ENCODE peak calls at places on chromosomes 2 and 18, in nine cellular contexts. U, G, H, L, F, X, J, Q and S are unnamed samples.
A peak's percentile ranks its signal among the peaks of the same experiment; 100 is the strongest.

GRCh38 chr2:165635532-165635931 is 158.5 kb downstream of the GALNT3 start:
- DNase-seq in U (no peak), J (no peak), Q (no peak), H (no peak), L (no peak), G (no peak), F (no peak), X (no peak), S (no peak)

GRCh38 chr2:136131961-136132839 is 14.3 kb upstream of the CXCR4 start:
- DNase-seq in H (peak; percentile 93), U (no peak), G (no peak), L (no peak), J (no peak), X (no peak), F (no peak), Q (no peak), S (no peak)

GRCh38 chr2:190859347-190860297 is 21.0 kb upstream of the GLS start:
- DNase-seq in J (peak; percentile 89), H (no peak), U (peak; percentile 67), L (no peak), F (no peak), X (no peak), Q (no peak), G (no peak), S (no peak)

GRCh38 chr18:48723837-48724236 is 185.0 kb downstream of the CTIF start:
- DNase-seq in X (no peak), H (no peak), G (no peak), U (no peak), F (no peak), L (no peak), Q (no peak), J (no peak), S (no peak)

GRCh38 chr18:42053188-42053781 is 98.3 kb downstream of the PIK3C3 start:
- DNase-seq in G (peak; percentile 70), X (peak; percentile 9), H (peak; percentile 45), F (peak; percentile 68), Q (no peak), U (peak; percentile 74), L (peak; percentile 72), J (peak; percentile 60), S (peak; percentile 14)

GRCh38 chr2:63071664-63072063 is 21.0 kb downstream of the OTX1 start:
- DNase-seq in Q (no peak), G (no peak), U (no peak), X (no peak), F (no peak), J (no peak), H (no peak), L (no peak), S (no peak)

GRCh38 chr2:224111576-224111975 is 72.5 kb upstream of the SERPINE2 start:
- DNase-seq in Q (no peak), X (no peak), G (no peak), L (peak; percentile 75), J (peak; percentile 39), F (no peak), U (peak; percentile 80), H (no peak), S (peak; percentile 31)

GRCh38 chr2:35428548-35428947 is 927.0 kb upstream of the CRIM1 start:
- DNase-seq in F (peak; percentile 60), H (no peak), U (peak; percentile 20), G (peak; percentile 68), J (no peak), X (peak; percentile 43), Q (no peak), L (peak; percentile 3), S (no peak)

GRCh38 chr2:127516031-127516430 is 10.3 kb downstream of the IWS1 start:
- DNase-seq in L (peak; percentile 98), U (peak; percentile 99), G (no peak), J (peak; percentile 98), Q (no peak), X (no peak), H (no peak), F (no peak), S (no peak)

GRCh38 chr2:171227066-171227782 is 66.5 kb upstream of the TLK1 start:
- DNase-seq in G (no peak), X (no peak), L (peak; percentile 44), J (peak; percentile 9), Q (no peak), H (no peak), U (peak; percentile 65), F (no peak), S (no peak)

GRCh38 chr2:208726242-208726641 is 319.6 kb downstream of the PTH2R start:
- DNase-seq in J (no peak), Q (no peak), X (no peak), F (no peak), L (no peak), H (no peak), G (no peak), U (no peak), S (no peak)

DNA sequence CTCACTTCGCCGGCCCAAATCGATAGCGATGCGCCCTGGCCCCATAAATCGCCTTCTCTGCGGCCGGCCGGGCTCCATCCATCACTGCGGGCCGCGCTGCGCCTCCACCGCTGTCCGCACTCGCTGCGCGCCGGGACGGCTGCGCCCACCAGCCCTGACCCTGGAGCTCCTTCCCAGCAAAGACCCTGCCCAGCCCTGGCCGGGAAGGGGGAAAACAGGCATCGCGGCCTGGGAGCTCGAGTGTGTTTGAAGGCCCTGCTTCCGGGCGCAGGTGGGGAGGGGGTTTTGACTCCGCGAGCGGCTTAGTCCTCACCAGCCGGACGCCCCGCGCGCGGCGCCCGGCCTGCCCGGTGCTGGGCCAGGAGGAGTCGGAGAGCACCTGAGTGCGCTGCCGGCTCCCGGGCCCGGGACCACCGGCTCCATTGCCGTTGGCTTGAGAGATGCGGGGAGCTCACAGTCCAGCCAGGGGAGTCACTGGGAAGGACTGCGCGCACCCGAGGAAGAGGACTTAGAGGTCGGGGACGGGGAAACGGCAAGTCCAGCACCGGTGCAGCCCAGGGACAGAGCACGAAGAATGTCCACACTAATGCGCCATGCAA is 1.1 kb downstream of the PAX8 start:
- DNase-seq in U (peak; percentile 26), X (no peak), F (peak; percentile 74), G (no peak), Q (no peak), L (no peak), J (no peak), H (no peak), S (no peak)
- H3K4me3 ChIP-seq in U (peak overlapping the region; percentile 34), X (peak overlapping the region; percentile 39), F (peak overlapping the region; percentile 50), G (no peak overlapping the region), Q (no peak overlapping the region), L (no peak overlapping the region), J (no peak overlapping the region), H (no peak overlapping the region), S (peak overlapping the region; percentile 21)

GRCh38 chr2:95531254-95531771 is 46.8 kb upstream of the TRIM43B start:
- DNase-seq in U (peak; percentile 25), G (no peak), L (no peak), X (no peak), H (no peak), Q (no peak), J (no peak), F (no peak), S (no peak)

GRCh38 chr2:95526360-95527341 is 42.1 kb upstream of the TRIM43B start:
- DNase-seq in X (no peak), Q (peak; percentile 9), G (peak; percentile 82), F (no peak), U (peak; percentile 90), J (peak; percentile 80), H (peak; percentile 49), L (peak; percentile 62), S (no peak)

GRCh38 chr2:95530734-95531133 is 46.2 kb upstream of the TRIM43B start:
- DNase-seq in G (peak; percentile 22), F (no peak), U (peak; percentile 90), H (no peak), Q (no peak), X (no peak), J (peak; percentile 45), L (peak; percentile 77), S (peak; percentile 52)

GRCh38 chr2:95524195-95524594 is 39.6 kb upstream of the TRIM43B start:
- DNase-seq in U (no peak), H (no peak), L (no peak), F (no peak), G (no peak), X (no peak), J (no peak), Q (no peak), S (no peak)

DNA sequence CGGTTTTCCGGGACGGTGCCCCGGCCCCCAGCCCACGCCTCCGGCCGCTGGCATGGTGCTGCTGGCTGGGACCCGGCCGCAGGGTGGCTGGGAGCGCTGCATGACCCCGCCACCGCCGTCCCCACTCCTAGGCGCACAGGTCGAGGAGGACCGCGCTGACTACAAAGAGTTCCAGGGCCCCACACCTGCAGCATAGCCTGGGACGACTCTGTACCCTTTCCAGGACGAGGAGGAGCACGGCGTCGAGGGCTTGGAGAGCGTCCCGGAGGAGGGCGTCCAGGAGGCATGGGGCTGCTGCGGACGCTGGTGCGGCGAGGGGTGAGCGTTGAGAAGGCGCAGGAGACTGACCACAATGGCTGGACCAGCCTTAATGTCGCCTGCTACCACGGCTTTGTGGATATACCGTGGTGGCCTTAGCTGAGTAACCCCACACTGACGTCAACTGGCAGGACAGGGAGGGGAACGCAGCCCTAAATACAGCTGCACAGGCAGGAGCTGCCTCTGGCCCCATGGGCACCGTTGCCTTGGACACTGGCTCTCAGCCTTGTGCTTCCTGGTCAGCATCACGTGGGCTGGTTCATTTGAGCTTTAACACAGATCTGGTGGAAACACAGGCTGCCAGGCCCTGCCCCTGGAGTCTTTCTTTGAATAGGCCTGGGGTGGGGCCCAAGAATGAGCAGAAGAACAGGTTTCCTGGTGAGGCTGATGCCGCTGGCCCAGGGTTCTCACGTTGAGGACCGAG is 40.9 kb upstream of the TRIM43B start:
- DNase-seq in X (no peak), F (no peak), L (peak; percentile 7), H (no peak), Q (no peak), G (no peak), J (no peak), U (peak; percentile 35), S (no peak)
- H3K4me3 ChIP-seq in X (no peak overlapping the region), F (no peak overlapping the region), L (peak overlapping the region; percentile 64), H (no peak overlapping the region), Q (peak overlapping the region; percentile 59), G (peak overlapping the region; percentile 77), J (peak overlapping the region; percentile 74), U (peak overlapping the region; percentile 91), S (peak overlapping the region; percentile 79)

GRCh38 chr18:51666717-51667320 is 469.3 kb upstream of the MEX3C start:
- DNase-seq in J (peak; percentile 8), H (no peak), Q (no peak), X (no peak), G (peak; percentile 89), L (peak; percentile 0), F (peak; percentile 61), U (peak; percentile 10), S (no peak)
- H3K4me3 ChIP-seq in J (no peak overlapping the region), H (no peak overlapping the region), Q (no peak overlapping the region), X (no peak overlapping the region), G (peak overlapping the region; percentile 30), L (no peak overlapping the region), F (no peak overlapping the region), U (no peak overlapping the region), S (no peak overlapping the region)

DNA sequence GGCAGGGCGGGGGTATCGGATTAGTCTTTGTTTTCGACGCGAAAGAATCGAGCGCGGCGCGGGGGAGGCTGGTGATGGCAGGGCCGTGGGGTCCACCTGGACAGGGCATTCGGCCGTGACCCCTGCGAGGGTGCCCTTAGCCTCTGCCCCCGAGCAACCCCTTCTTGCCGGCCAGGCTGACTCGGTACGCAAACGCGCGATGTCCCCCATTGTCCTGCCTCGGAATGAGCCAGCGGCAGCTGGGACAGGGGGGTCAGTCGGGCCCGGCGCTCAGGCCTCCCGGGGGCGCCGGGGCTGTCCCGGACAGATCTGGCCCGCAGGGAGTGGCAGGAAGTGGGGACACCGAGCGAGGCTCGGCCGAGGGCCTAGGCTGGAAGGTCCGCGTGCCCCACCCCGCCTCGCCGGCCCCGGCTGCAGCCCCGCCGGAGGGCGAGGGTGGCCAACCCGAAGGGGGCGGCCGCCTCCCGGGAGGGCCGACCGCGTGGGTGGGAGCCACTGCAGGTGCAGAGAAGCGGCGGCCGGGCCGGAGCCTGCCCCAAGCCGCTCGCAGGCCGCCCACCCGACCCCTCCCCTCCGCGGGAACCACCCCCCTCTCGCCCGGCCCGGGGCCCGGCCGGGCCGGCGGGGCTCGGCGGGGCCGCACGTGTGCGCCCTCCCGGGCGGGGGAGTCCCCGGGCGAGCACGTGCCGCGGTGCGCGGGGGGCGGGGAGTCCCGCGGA is at the start of gene TET3:
- DNase-seq in G (peak; percentile 69), L (no peak), X (no peak), Q (no peak), F (peak; percentile 62), J (no peak), U (peak; percentile 57), H (no peak), S (no peak)
- H3K4me3 ChIP-seq in G (peak within 1 kb of the TSS; percentile 56), L (peak within 1 kb of the TSS; percentile 52), X (peak within 1 kb of the TSS; percentile 66), Q (peak within 1 kb of the TSS; percentile 61), F (peak within 1 kb of the TSS; percentile 69), J (peak within 1 kb of the TSS; percentile 59), U (peak within 1 kb of the TSS; percentile 76), H (peak within 1 kb of the TSS; percentile 73), S (peak within 1 kb of the TSS; percentile 58)